ENCODE peak calls at places on chromosomes 12 and 14, in four cellular contexts. One of them, this sample, is unnamed. For H3K9me3, the result is how much of the 10 kb centered on the place peaks cover.

GRCh38 chr12:92297932-92298681 is 152.5 kb upstream of the BTG1 start:
- DNase-seq in A673: no peak
- DNase-seq in endothelial cell of umbilical vein: no peak
- DNase-seq in tibial artery: peak
- DNase-seq in this sample: no peak

GRCh38 chr14:104204660-104205149 is 66.3 kb downstream of the KIF26A start:
- DNase-seq in A673: no peak
- DNase-seq in tibial artery: no peak
- DNase-seq in endothelial cell of umbilical vein: no peak
- DNase-seq in this sample: no peak

GRCh38 chr14:101102875-101103274 is 199.4 kb upstream of the RTL1 start:
- DNase-seq in endothelial cell of umbilical vein: no peak
- DNase-seq in tibial artery: peak
- DNase-seq in A673: no peak
- DNase-seq in this sample: no peak

GRCh38 chr12:124398578-124399227 is 103.8 kb downstream of the RFLNA start:
- DNase-seq in tibial artery: peak
- DNase-seq in endothelial cell of umbilical vein: no peak
- DNase-seq in A673: no peak
- DNase-seq in this sample: no peak

GRCh38 chr14:34039428-34040047 is 88.7 kb upstream of the EGLN3 start:
- DNase-seq in tibial artery: no peak
- DNase-seq in A673: no peak
- DNase-seq in endothelial cell of umbilical vein: no peak
- DNase-seq in this sample: no peak

GRCh38 chr12:123973552-123974341 is 732 bp downstream of the ZNF664 start:
- DNase-seq in endothelial cell of umbilical vein: peak
- DNase-seq in A673: peak
- DNase-seq in tibial artery: peak
- DNase-seq in this sample: peak

GRCh38 chr14:83826838-83827237 is 1703.1 kb upstream of the FLRT2 start:
- DNase-seq in tibial artery: no peak
- DNase-seq in endothelial cell of umbilical vein: no peak
- DNase-seq in A673: peak
- DNase-seq in this sample: no peak

GRCh38 chr14:94548999-94549985 is 11.9 kb upstream of the SERPINA4 start:
- DNase-seq in tibial artery: peak
- DNase-seq in endothelial cell of umbilical vein: peak
- DNase-seq in A673: peak
- DNase-seq in this sample: peak

GRCh38 chr12:12534134-12534866 is 28.4 kb downstream of the DUSP16 start:
- DNase-seq in A673: no peak
- DNase-seq in tibial artery: no peak
- DNase-seq in endothelial cell of umbilical vein: no peak
- DNase-seq in this sample: peak

GRCh38 chr12:98955284-98955683 is 310.2 kb downstream of the APAF1 start:
- DNase-seq in A673: peak
- DNase-seq in tibial artery: no peak
- DNase-seq in endothelial cell of umbilical vein: peak
- DNase-seq in this sample: peak

GRCh38 chr12:47949441-47950341 is 13.7 kb upstream of the TMEM106C start:
- DNase-seq in endothelial cell of umbilical vein: peak
- DNase-seq in A673: peak
- DNase-seq in tibial artery: peak
- DNase-seq in this sample: peak

GRCh38 chr12:6285063-6285477 is 25.4 kb upstream of the PLEKHG6 start:
- DNase-seq in A673: peak
- DNase-seq in endothelial cell of umbilical vein: peak
- DNase-seq in tibial artery: peak
- DNase-seq in this sample: peak

GRCh38 chr12:66495709-66496108 is 183.2 kb downstream of the GRIP1 start:
- DNase-seq in endothelial cell of umbilical vein: no peak
- DNase-seq in tibial artery: no peak
- DNase-seq in A673: no peak
- DNase-seq in this sample: no peak

GRCh38 chr12:85804663-85805062 is 31.5 kb downstream of the RASSF9 start:
- DNase-seq in A673: peak
- DNase-seq in endothelial cell of umbilical vein: no peak
- DNase-seq in tibial artery: no peak
- DNase-seq in this sample: no peak

DNA sequence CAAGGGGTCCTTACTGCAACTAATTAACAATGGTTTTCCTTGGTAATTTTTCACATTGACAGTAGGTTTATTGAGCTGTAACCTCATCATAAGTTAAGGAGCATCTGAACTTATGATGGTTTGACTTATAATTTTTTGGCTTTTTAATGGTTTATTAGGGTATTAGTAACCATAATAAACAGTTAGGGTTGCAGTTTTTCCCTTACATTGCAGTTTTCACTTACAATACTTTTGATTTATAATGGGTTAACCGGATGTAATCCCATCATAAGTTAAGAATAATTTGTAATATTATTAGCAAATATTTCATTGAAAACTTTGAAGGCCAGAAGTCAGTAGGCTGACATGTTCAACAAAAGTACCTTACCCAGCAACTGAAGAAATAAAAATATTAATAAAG is 811.6 kb downstream of the TRHDE start:
- DNase-seq in endothelial cell of umbilical vein: no peak
- DNase-seq in A673: no peak
- DNase-seq in tibial artery: no peak
- DNase-seq in this sample: no peak
- H3K9me3 ChIP-seq in endothelial cell of umbilical vein: under half
- H3K9me3 ChIP-seq in A673: under half
- H3K9me3 ChIP-seq in tibial artery: under half
- H3K9me3 ChIP-seq in this sample: under half

GRCh38 chr12:132356686-132357622 is 27.6 kb upstream of the GALNT9 start:
- DNase-seq in A673: peak
- DNase-seq in tibial artery: no peak
- DNase-seq in endothelial cell of umbilical vein: peak
- DNase-seq in this sample: peak

GRCh38 chr12:132355742-132356681 is 26.6 kb upstream of the GALNT9 start:
- DNase-seq in A673: no peak
- DNase-seq in tibial artery: no peak
- DNase-seq in endothelial cell of umbilical vein: no peak
- DNase-seq in this sample: no peak

GRCh38 chr12:132354211-132354981 is 25.0 kb upstream of the GALNT9 start:
- DNase-seq in tibial artery: no peak
- DNase-seq in A673: no peak
- DNase-seq in endothelial cell of umbilical vein: no peak
- DNase-seq in this sample: no peak

GRCh38 chr12:132353811-132354210 is 24.4 kb upstream of the GALNT9 start:
- DNase-seq in endothelial cell of umbilical vein: no peak
- DNase-seq in tibial artery: no peak
- DNase-seq in A673: peak
- DNase-seq in this sample: no peak

GRCh38 chr12:132354982-132355680 is 25.7 kb upstream of the GALNT9 start:
- DNase-seq in A673: no peak
- DNase-seq in endothelial cell of umbilical vein: no peak
- DNase-seq in tibial artery: no peak
- DNase-seq in this sample: no peak
- H3K9me3 ChIP-seq in A673: under half
- H3K9me3 ChIP-seq in endothelial cell of umbilical vein: under half
- H3K9me3 ChIP-seq in tibial artery: under half
- H3K9me3 ChIP-seq in this sample: under half

DNA sequence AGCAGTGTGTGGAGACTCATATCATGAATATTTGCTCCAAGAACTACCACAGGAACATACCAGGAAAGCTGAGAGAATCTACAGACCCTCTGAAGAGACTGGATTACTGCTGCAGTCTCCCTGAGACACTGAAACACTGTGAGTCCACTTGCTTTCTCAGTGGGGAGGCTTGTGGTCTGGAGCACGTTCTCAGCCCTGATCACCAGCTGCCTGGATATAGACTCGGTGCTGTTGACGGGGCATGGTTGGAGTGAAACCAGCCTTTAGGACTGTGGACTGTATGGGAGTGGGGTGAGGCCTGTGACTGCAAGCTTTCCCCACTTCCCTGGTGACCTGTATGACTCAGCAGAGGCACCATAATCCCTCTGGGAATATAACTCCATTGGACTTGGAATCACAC is 525.8 kb upstream of the FBXO33 start:
- DNase-seq in A673: no peak
- DNase-seq in endothelial cell of umbilical vein: no peak
- DNase-seq in tibial artery: no peak
- DNase-seq in this sample: no peak
- H3K9me3 ChIP-seq in A673: under half
- H3K9me3 ChIP-seq in endothelial cell of umbilical vein: under half
- H3K9me3 ChIP-seq in tibial artery: under half
- H3K9me3 ChIP-seq in this sample: under half

GRCh38 chr14:41859336-41859735 is 252.7 kb downstream of the LRFN5 start:
- DNase-seq in A673: no peak
- DNase-seq in endothelial cell of umbilical vein: no peak
- DNase-seq in tibial artery: no peak
- DNase-seq in this sample: no peak
- H3K9me3 ChIP-seq in A673: under half
- H3K9me3 ChIP-seq in endothelial cell of umbilical vein: under half
- H3K9me3 ChIP-seq in tibial artery: under half
- H3K9me3 ChIP-seq in this sample: under half

GRCh38 chr14:105929327-105930081 is 403.1 kb downstream of the TMEM121 start:
- DNase-seq in endothelial cell of umbilical vein: no peak
- DNase-seq in tibial artery: no peak
- DNase-seq in A673: no peak
- DNase-seq in this sample: no peak
- H3K9me3 ChIP-seq in endothelial cell of umbilical vein: under half
- H3K9me3 ChIP-seq in tibial artery: under half
- H3K9me3 ChIP-seq in A673: under half
- H3K9me3 ChIP-seq in this sample: under half

DNA sequence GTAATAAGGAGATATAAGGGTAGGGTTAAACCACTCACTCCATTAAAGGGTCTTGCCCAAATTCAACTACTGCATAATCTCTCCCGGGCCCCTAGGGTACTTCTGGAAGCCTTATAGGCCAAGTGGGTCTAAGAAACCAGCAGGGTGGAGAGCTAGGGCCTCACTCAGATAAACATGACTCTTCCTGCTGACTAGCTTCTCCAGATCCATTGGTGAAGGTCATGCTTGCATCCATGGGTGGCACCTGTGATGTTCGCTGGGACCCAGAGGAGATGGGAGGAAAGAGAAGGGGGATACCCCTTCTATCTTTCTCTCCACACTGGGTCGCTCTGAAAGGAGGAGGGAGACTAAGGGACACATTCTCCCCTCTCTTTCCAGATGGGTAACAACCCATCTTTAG is 36.1 kb upstream of the HIGD1C start:
- DNase-seq in A673: no peak
- DNase-seq in endothelial cell of umbilical vein: no peak
- DNase-seq in tibial artery: no peak
- DNase-seq in this sample: no peak
- H3K9me3 ChIP-seq in A673: under half
- H3K9me3 ChIP-seq in endothelial cell of umbilical vein: under half
- H3K9me3 ChIP-seq in tibial artery: under half
- H3K9me3 ChIP-seq in this sample: under half

GRCh38 chr14:105533811-105534498 is 7.6 kb downstream of the TMEM121 start:
- DNase-seq in A673: no peak
- DNase-seq in tibial artery: no peak
- DNase-seq in endothelial cell of umbilical vein: no peak
- DNase-seq in this sample: no peak
- H3K9me3 ChIP-seq in A673: under half
- H3K9me3 ChIP-seq in tibial artery: under half
- H3K9me3 ChIP-seq in endothelial cell of umbilical vein: under half
- H3K9me3 ChIP-seq in this sample: under half